ENCODE peak calls at places on chromosome 11, in eight cellular contexts. O, E, P, R, B, W, Y and V are unnamed samples.

GRCh38 chr11:76653674-76654309 is 16.8 kb downstream of the LRRC32 start:
- DNase-seq in O (peak), E (no peak), P (no peak), R (no peak), B (no peak), W (no peak), Y (peak), V (no peak)

GRCh38 chr11:113546757-113547507 is 71.7 kb upstream of the DRD2 start:
- DNase-seq in O (peak), E (no peak), P (no peak), R (no peak), B (no peak), W (peak), Y (peak), V (peak)

GRCh38 chr11:5007561-5007960 is 12.9 kb downstream of the OR51L1 start:
- DNase-seq in O (no peak), E (no peak), P (no peak), R (no peak), B (no peak), W (no peak), Y (no peak), V (no peak)

GRCh38 chr11:96752221-96752620 is 362.4 kb downstream of the JRKL start:
- DNase-seq in O (no peak), E (no peak), P (no peak), R (no peak), B (no peak), W (no peak), Y (no peak), V (no peak)

GRCh38 chr11:129728571-129728970 is 87.1 kb upstream of the TMEM45B start:
- DNase-seq in O (no peak), E (no peak), P (no peak), R (no peak), B (no peak), W (no peak), Y (no peak), V (no peak)

GRCh38 chr11:127238321-127238720 is 237.8 kb upstream of the KIRREL3 start:
- DNase-seq in O (no peak), E (no peak), P (no peak), R (no peak), B (no peak), W (no peak), Y (no peak), V (peak)

GRCh38 chr11:111426615-111427014 is 47.5 kb upstream of the POU2AF1 start:
- DNase-seq in O (no peak), E (no peak), P (no peak), R (no peak), B (no peak), W (no peak), Y (no peak), V (peak)

GRCh38 chr11:77074205-77074604 is 7.4 kb downstream of the CAPN5 start:
- DNase-seq in O (no peak), E (no peak), P (no peak), R (no peak), B (no peak), W (no peak), Y (no peak), V (no peak)

GRCh38 chr11:95415837-95416288 is 184.9 kb upstream of the SESN3 start:
- DNase-seq in O (no peak), E (no peak), P (no peak), R (no peak), B (no peak), W (no peak), Y (no peak), V (no peak)

GRCh38 chr11:130472434-130472961 is 24.1 kb downstream of the ADAMTS15 start:
- DNase-seq in O (no peak), E (no peak), P (no peak), R (no peak), B (no peak), W (no peak), Y (no peak), V (no peak)

GRCh38 chr11:64096835-64097234 is 61.1 kb downstream of the FLRT1 start:
- DNase-seq in O (no peak), E (no peak), P (no peak), R (no peak), B (no peak), W (no peak), Y (no peak), V (no peak)

GRCh38 chr11:93099811-93100210 is 98.0 kb downstream of the SLC36A4 start:
- DNase-seq in O (peak), E (no peak), P (no peak), R (no peak), B (no peak), W (peak), Y (no peak), V (peak)

GRCh38 chr11:70073881-70074371 is 4.2 kb upstream of the ANO1 start:
- DNase-seq in O (peak), E (no peak), P (no peak), R (no peak), B (no peak), W (peak), Y (no peak), V (peak)
- TF ChIP-seq CTCF in O (no peak), E (no peak), P (no peak), R (no peak), B (no peak), W (no peak), Y (no peak), V (no peak)

GRCh38 chr11:1226981-1227550 is 4.2 kb downstream of the MUC5B start:
- DNase-seq in O (peak), E (peak), P (peak), R (peak), B (no peak), W (no peak), Y (no peak), V (no peak)
- TF ChIP-seq CTCF in O (peak), E (no peak), P (no peak), R (peak), B (no peak), W (peak), Y (no peak), V (no peak)

DNA sequence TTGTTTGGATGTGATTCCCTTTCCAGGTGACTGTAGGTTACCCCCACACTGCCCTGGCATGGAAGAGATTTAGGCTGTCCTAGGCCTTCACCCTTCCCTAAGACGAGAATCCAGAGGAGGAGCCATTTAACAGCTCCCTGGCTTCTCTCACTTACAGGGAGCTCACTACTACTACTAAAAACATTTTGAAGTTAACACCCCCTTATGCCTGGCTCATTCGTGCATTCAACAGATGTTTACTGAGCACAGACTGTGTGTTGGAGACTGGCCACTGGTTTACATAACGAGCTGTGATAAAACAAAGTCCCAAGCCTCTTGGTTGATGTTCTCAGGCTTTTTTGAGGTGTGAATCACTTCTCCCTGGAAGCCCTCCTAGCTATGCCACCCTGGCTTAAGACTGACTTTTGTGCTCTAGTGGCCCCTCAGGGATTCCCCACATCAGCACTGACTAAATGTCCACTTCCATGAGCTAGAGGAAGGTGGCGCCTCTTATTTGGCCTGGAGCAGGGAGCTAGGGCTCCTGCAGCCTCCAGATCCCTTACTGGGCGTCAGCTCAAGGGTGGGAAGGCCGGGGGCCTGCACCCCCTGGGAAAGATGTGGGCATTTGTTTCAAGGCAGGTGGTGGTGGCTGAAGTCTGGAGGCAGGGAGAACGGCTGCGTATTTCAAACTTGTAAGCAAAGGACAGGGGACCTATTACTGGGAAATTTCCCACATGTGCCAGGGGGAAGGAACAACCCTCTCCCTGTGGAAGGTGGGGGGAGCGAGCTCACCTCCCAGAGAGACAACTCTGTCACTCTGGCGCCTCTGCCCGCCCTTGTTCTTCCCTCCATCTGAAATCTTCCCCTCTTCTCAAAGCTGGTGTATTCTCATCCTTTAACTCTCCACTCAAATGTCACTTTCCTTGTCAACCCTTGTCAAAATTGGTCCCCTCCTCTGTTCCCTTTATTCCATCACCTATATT is 19.4 kb upstream of the MALAT1 start:
- DNase-seq in O (peak), E (peak), P (peak), R (no peak), B (no peak), W (peak), Y (peak), V (peak)
- TF ChIP-seq CTCF in O (peak), E (peak), P (peak), R (no peak), B (peak), W (peak), Y (peak), V (peak)

DNA sequence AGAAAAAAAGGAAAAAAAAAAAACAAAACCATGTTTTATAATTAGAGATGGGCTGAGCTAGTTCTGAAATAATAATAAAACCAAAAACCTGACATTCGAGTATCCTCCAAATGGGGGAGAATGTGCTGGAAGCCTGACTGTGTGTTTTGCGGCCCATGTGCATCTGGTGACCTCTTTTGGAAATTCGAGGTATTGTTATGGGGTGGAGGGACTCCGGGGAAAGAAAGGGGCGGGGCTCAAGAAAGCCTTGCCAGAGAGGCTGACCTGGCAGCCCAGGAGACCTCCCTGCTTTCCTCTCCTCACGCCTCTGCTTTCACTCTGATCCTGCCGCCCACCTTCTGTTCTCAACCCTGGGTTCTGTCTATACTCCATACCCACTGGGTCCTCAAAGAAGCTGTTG is 72.9 kb downstream of the CTTN start:
- DNase-seq in O (no peak), E (peak), P (no peak), R (no peak), B (peak), W (peak), Y (peak), V (no peak)
- TF ChIP-seq CTCF in O (peak), E (peak), P (peak), R (no peak), B (peak), W (peak), Y (no peak), V (no peak)

GRCh38 chr11:69123593-69124545 is 31.9 kb upstream of the SMIM38 start:
- DNase-seq in O (no peak), E (no peak), P (no peak), R (no peak), B (no peak), W (no peak), Y (no peak), V (no peak)
- TF ChIP-seq CTCF in O (no peak), E (no peak), P (no peak), R (no peak), B (no peak), W (peak), Y (no peak), V (no peak)